ENCODE peak calls at places on chromosomes 3 and 15, in eight cellular contexts. One of them, this sample, is unnamed.

GRCh38 chr3:32862247-32863013 is 44.6 kb downstream of the TRIM71 start:
- DNase-seq in osteoblast: no peak
- DNase-seq in heart right ventricle: no peak
- DNase-seq in breast epithelium: no peak
- DNase-seq in PC-3: no peak
- DNase-seq in left lung: no peak
- DNase-seq in A549: no peak
- DNase-seq in spleen: no peak
- DNase-seq in this sample: no peak

GRCh38 chr15:71291723-71292122 is 176.5 kb downstream of the THSD4 start:
- DNase-seq in A549: no peak
- DNase-seq in osteoblast: no peak
- DNase-seq in PC-3: no peak
- DNase-seq in breast epithelium: no peak
- DNase-seq in heart right ventricle: no peak
- DNase-seq in spleen: no peak
- DNase-seq in left lung: no peak
- DNase-seq in this sample: no peak

GRCh38 chr3:49906004-49906860 is 2.6 kb upstream of the MST1R start:
- DNase-seq in A549: peak; percentile 82
- DNase-seq in heart right ventricle: peak; percentile 54
- DNase-seq in spleen: peak; percentile 82
- DNase-seq in left lung: peak; percentile 86
- DNase-seq in osteoblast: peak; percentile 98
- DNase-seq in breast epithelium: no peak
- DNase-seq in PC-3: peak; percentile 86
- DNase-seq in this sample: peak; percentile 55

GRCh38 chr15:90201150-90201943 is at the start of gene SEMA4B:
- DNase-seq in heart right ventricle: peak; percentile 72
- DNase-seq in PC-3: peak; percentile 58
- DNase-seq in A549: peak; percentile 92
- DNase-seq in spleen: peak; percentile 97
- DNase-seq in osteoblast: peak; percentile 98
- DNase-seq in left lung: peak; percentile 98
- DNase-seq in breast epithelium: no peak
- DNase-seq in this sample: peak; percentile 91

GRCh38 chr15:90307661-90308060 is 42.2 kb downstream of the NGRN start:
- DNase-seq in breast epithelium: no peak
- DNase-seq in heart right ventricle: no peak
- DNase-seq in left lung: no peak
- DNase-seq in spleen: no peak
- DNase-seq in A549: no peak
- DNase-seq in PC-3: no peak
- DNase-seq in osteoblast: no peak
- DNase-seq in this sample: no peak

GRCh38 chr3:96467639-96468038 is 346.8 kb upstream of the EPHA6 start:
- DNase-seq in left lung: peak; percentile 39
- DNase-seq in breast epithelium: no peak
- DNase-seq in osteoblast: no peak
- DNase-seq in PC-3: no peak
- DNase-seq in spleen: no peak
- DNase-seq in heart right ventricle: no peak
- DNase-seq in A549: no peak
- DNase-seq in this sample: no peak

GRCh38 chr3:46496745-46497555 is 826 bp upstream of the RTP3 start:
- DNase-seq in spleen: no peak
- DNase-seq in PC-3: peak; percentile 45
- DNase-seq in heart right ventricle: no peak
- DNase-seq in osteoblast: peak; percentile 76
- DNase-seq in A549: peak; percentile 6
- DNase-seq in breast epithelium: no peak
- DNase-seq in left lung: no peak
- DNase-seq in this sample: peak; percentile 64

GRCh38 chr3:64829331-64829730 is 141.5 kb upstream of the ADAMTS9 start:
- DNase-seq in heart right ventricle: no peak
- DNase-seq in osteoblast: no peak
- DNase-seq in left lung: no peak
- DNase-seq in PC-3: no peak
- DNase-seq in spleen: no peak
- DNase-seq in A549: no peak
- DNase-seq in breast epithelium: no peak
- DNase-seq in this sample: no peak

GRCh38 chr3:127714151-127714571 is 41.4 kb downstream of the ABTB1 start:
- DNase-seq in left lung: no peak
- DNase-seq in osteoblast: no peak
- DNase-seq in spleen: peak; percentile 82
- DNase-seq in A549: no peak
- DNase-seq in breast epithelium: no peak
- DNase-seq in PC-3: peak; percentile 42
- DNase-seq in heart right ventricle: peak; percentile 71
- DNase-seq in this sample: peak; percentile 25

GRCh38 chr3:166518040-166518439 is 680.8 kb upstream of the BCHE start:
- DNase-seq in osteoblast: no peak
- DNase-seq in spleen: no peak
- DNase-seq in PC-3: no peak
- DNase-seq in A549: no peak
- DNase-seq in heart right ventricle: no peak
- DNase-seq in left lung: no peak
- DNase-seq in breast epithelium: no peak
- DNase-seq in this sample: no peak

DNA sequence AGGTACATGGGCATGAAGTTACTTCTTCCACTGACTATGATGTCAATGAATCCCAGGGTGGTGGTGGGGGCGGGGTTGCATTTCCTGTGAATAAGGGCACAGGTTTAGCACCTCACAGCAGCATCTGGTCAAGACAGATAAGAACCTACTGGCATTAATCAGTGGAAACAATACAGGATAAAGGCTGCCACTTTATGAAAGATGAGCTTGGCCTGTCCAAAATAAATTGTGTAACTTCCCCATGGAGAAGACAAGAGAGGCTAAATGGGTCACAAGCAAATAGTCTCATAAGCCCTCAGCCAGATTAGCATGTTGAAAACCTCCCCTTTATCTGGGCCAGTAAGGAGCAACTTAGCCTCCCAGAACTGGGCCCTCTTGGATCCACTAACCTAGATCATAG is 27.4 kb upstream of the PLSCR2 start:
- DNase-seq in heart right ventricle: no peak
- DNase-seq in breast epithelium: no peak
- DNase-seq in left lung: no peak
- DNase-seq in spleen: no peak
- DNase-seq in PC-3: no peak
- DNase-seq in A549: no peak
- DNase-seq in osteoblast: no peak
- DNase-seq in this sample: no peak
- TF ChIP-seq CTCF in heart right ventricle: no peak
- TF ChIP-seq CTCF in breast epithelium: no peak
- TF ChIP-seq CTCF in left lung: no peak
- TF ChIP-seq CTCF in spleen: no peak
- TF ChIP-seq CTCF in PC-3: no peak
- TF ChIP-seq CTCF in A549: no peak
- TF ChIP-seq CTCF in osteoblast: no peak
- TF ChIP-seq CTCF in this sample: no peak

GRCh38 chr3:5192568-5193319 is 5.2 kb downstream of the EDEM1 start:
- DNase-seq in spleen: no peak
- DNase-seq in left lung: no peak
- DNase-seq in heart right ventricle: no peak
- DNase-seq in PC-3: peak; percentile 37
- DNase-seq in A549: no peak
- DNase-seq in breast epithelium: no peak
- DNase-seq in osteoblast: no peak
- DNase-seq in this sample: no peak

GRCh38 chr3:5188419-5189405 is 1.2 kb downstream of the EDEM1 start:
- DNase-seq in A549: peak; percentile 54
- DNase-seq in spleen: peak; percentile 81
- DNase-seq in osteoblast: peak; percentile 78
- DNase-seq in left lung: no peak
- DNase-seq in PC-3: peak; percentile 49
- DNase-seq in breast epithelium: no peak
- DNase-seq in heart right ventricle: peak; percentile 19
- DNase-seq in this sample: peak; percentile 49

GRCh38 chr3:5194341-5194740 is 6.8 kb downstream of the EDEM1 start:
- DNase-seq in A549: no peak
- DNase-seq in breast epithelium: no peak
- DNase-seq in osteoblast: no peak
- DNase-seq in spleen: no peak
- DNase-seq in PC-3: peak; percentile 11
- DNase-seq in heart right ventricle: no peak
- DNase-seq in left lung: no peak
- DNase-seq in this sample: no peak

GRCh38 chr3:5190147-5190791 is 2.8 kb downstream of the EDEM1 start:
- DNase-seq in left lung: no peak
- DNase-seq in A549: no peak
- DNase-seq in osteoblast: no peak
- DNase-seq in spleen: no peak
- DNase-seq in PC-3: no peak
- DNase-seq in breast epithelium: no peak
- DNase-seq in heart right ventricle: no peak
- DNase-seq in this sample: no peak

DNA sequence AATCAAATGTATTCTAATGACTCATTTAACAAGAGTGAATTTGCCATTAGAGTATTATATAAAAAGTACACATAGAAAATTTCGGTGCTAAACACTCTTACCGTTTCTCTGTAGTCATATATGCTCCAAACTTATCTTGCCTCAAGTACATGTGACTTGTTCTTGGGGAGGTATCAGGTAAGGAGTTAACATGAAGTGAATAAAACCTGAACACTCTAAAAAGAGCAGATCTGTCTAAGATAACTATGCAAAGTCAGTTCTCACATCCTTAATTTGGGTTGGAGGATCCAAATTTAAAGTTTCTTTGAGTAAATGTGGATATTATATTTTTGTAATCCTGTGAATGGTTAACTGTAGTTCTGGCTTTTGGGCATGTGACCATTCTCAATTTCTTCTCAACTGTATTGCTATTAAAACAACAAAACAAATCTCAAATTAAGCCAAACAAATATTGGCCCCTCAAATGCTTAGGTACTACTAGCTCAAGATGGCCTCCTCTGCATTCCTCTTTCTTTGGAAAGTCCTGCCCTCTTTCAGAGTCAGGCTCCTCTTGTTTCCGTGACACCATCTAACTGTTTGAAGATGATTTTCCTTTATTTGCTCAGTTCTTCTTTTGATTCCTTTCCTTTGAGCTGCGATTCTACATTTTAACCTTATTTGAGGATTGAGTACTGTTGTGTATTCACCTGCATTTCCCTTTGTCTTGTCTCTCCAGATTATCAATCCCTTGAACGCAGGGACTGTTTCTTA is 4.2 kb downstream of the EDEM1 start:
- DNase-seq in breast epithelium: no peak
- DNase-seq in heart right ventricle: no peak
- DNase-seq in A549: no peak
- DNase-seq in spleen: no peak
- DNase-seq in osteoblast: peak; percentile 64
- DNase-seq in left lung: no peak
- DNase-seq in PC-3: no peak
- DNase-seq in this sample: no peak
- H3K4me3 ChIP-seq in breast epithelium: no peak overlapping the region
- H3K4me3 ChIP-seq in heart right ventricle: no peak overlapping the region
- H3K4me3 ChIP-seq in A549: no peak overlapping the region
- H3K4me3 ChIP-seq in spleen: peak overlapping the region; percentile 87
- H3K4me3 ChIP-seq in osteoblast: no peak overlapping the region
- H3K4me3 ChIP-seq in left lung: peak overlapping the region; percentile 89
- H3K4me3 ChIP-seq in PC-3: no peak overlapping the region
- H3K4me3 ChIP-seq in this sample: no peak overlapping the region

GRCh38 chr3:16313955-16314645 is 49.1 kb downstream of the OXNAD1 start:
- DNase-seq in left lung: no peak
- DNase-seq in A549: no peak
- DNase-seq in PC-3: no peak
- DNase-seq in spleen: no peak
- DNase-seq in osteoblast: no peak
- DNase-seq in breast epithelium: no peak
- DNase-seq in heart right ventricle: no peak
- DNase-seq in this sample: no peak

GRCh38 chr3:16308727-16309126 is 43.7 kb downstream of the OXNAD1 start:
- DNase-seq in breast epithelium: no peak
- DNase-seq in osteoblast: no peak
- DNase-seq in left lung: no peak
- DNase-seq in spleen: no peak
- DNase-seq in A549: no peak
- DNase-seq in heart right ventricle: no peak
- DNase-seq in PC-3: no peak
- DNase-seq in this sample: no peak

GRCh38 chr3:16315623-16316022 is 50.6 kb downstream of the OXNAD1 start:
- DNase-seq in A549: no peak
- DNase-seq in PC-3: no peak
- DNase-seq in spleen: no peak
- DNase-seq in osteoblast: no peak
- DNase-seq in left lung: no peak
- DNase-seq in breast epithelium: no peak
- DNase-seq in heart right ventricle: no peak
- DNase-seq in this sample: no peak

GRCh38 chr3:16309558-16309957 is 44.5 kb downstream of the OXNAD1 start:
- DNase-seq in PC-3: peak; percentile 80
- DNase-seq in heart right ventricle: no peak
- DNase-seq in osteoblast: no peak
- DNase-seq in spleen: no peak
- DNase-seq in left lung: no peak
- DNase-seq in A549: no peak
- DNase-seq in breast epithelium: no peak
- DNase-seq in this sample: no peak

DNA sequence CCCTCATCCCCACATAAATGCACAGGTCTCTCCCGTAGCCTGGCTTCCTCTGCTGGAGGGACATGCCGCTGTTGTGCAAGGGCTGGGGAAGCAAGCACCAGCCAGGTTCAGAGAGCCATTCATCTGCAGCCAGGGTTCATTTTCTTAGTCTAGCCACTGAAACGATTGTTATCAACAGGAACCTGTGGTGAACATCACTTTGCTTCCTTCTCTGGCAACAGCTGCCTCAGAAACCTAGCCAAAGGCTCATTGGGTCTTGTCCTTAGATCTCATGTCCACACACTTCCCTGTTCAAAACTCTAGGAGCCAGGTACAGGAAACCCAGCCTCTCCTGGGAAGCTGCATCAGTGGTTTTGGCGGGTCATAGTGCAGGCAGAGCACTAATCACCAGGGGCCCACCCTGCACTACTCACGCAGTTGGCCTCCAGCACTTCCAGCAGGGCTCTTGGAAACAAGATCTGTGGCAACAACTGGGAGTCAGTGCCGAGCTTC is 47.0 kb downstream of the OXNAD1 start:
- DNase-seq in A549: no peak
- DNase-seq in PC-3: no peak
- DNase-seq in spleen: no peak
- DNase-seq in osteoblast: no peak
- DNase-seq in breast epithelium: no peak
- DNase-seq in heart right ventricle: peak; percentile 45
- DNase-seq in left lung: no peak
- DNase-seq in this sample: peak; percentile 52
- H3K27ac ChIP-seq in A549: no peak overlapping the region
- H3K27ac ChIP-seq in PC-3: no peak overlapping the region
- H3K27ac ChIP-seq in spleen: peak overlapping the region; percentile 37
- H3K27ac ChIP-seq in osteoblast: peak overlapping the region; percentile 33
- H3K27ac ChIP-seq in breast epithelium: peak overlapping the region; percentile 33
- H3K27ac ChIP-seq in heart right ventricle: peak overlapping the region; percentile 79
- H3K27ac ChIP-seq in left lung: peak overlapping the region; percentile 38
- H3K27ac ChIP-seq in this sample: no peak overlapping the region

DNA sequence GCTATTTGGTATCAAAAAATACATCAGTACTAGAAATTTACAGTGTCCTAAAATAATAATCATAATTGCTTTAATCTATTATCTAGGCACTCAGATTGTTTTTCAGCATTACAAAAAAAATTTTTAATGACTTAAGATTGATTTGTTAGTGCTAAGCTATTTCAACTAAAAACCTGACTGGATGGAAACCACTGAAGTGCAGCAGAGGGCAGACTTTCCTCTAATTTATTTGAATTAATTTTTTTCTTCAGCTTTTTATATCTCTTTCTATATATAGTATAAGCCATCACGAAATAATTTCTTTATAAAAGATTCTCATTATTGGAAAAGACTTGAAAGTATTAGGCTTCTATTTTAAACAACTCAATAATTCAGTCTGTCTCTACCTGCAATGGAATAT is 131.4 kb downstream of the IQCH start:
- DNase-seq in left lung: no peak
- DNase-seq in osteoblast: no peak
- DNase-seq in PC-3: no peak
- DNase-seq in A549: no peak
- DNase-seq in spleen: no peak
- DNase-seq in breast epithelium: no peak
- DNase-seq in heart right ventricle: no peak
- DNase-seq in this sample: no peak
- TF ChIP-seq CTCF in left lung: no peak
- TF ChIP-seq CTCF in osteoblast: peak; percentile 30
- TF ChIP-seq CTCF in PC-3: no peak
- TF ChIP-seq CTCF in A549: peak; percentile 43
- TF ChIP-seq CTCF in spleen: no peak
- TF ChIP-seq CTCF in breast epithelium: no peak
- TF ChIP-seq CTCF in heart right ventricle: no peak
- TF ChIP-seq CTCF in this sample: peak; percentile 20

This sample was measured in cardiac muscle cell.